ENCODE peak calls at places on chromosome 18, in four cellular contexts. L is Panc1, X is K562, D is HepG2. R is an unnamed sample.

GRCh38 chr18:46222093-46222492 is 117.9 kb downstream of the HAUS1 start:
- DNase-seq in L (no peak), X (no peak), D (no peak), R (no peak)

GRCh38 chr18:77897606-77898005 is 648.0 kb downstream of the GALR1 start:
- DNase-seq in L (no peak), X (no peak), D (no peak), R (no peak)

GRCh38 chr18:13477147-13477683 is 249.1 kb downstream of the FAM210A start:
- DNase-seq in L (no peak), X (no peak), D (peak), R (no peak)

GRCh38 chr18:8097942-8098341 is 511.3 kb upstream of the RAB12 start:
- DNase-seq in L (no peak), X (no peak), D (no peak), R (no peak)

GRCh38 chr18:22238681-22239080 is 69.3 kb downstream of the GATA6 start:
- DNase-seq in L (no peak), X (no peak), D (no peak), R (no peak)

GRCh38 chr18:28198588-28198987 is 21.7 kb upstream of the CDH2 start:
- DNase-seq in L (no peak), X (no peak), D (no peak), R (no peak)

GRCh38 chr18:7363338-7363737 is 132.4 kb downstream of the LRRC30 start:
- DNase-seq in L (no peak), X (no peak), D (no peak), R (no peak)

GRCh38 chr18:79970419-79971133 is 6.1 kb downstream of the HSBP1L1 start:
- DNase-seq in L (no peak), X (no peak), D (no peak), R (no peak)

GRCh38 chr18:49817947-49818346 is 4.6 kb upstream of the ACAA2 start:
- DNase-seq in L (no peak), X (no peak), D (no peak), R (no peak)

GRCh38 chr18:46134920-46135675 is 30.9 kb downstream of the HAUS1 start:
- DNase-seq in L (no peak), X (no peak), D (no peak), R (no peak)

GRCh38 chr18:3214855-3215637 is 4.7 kb downstream of the MYOM1 start:
- DNase-seq in L (no peak), X (no peak), D (no peak), R (no peak)

GRCh38 chr18:58819051-58819450 is 45.6 kb upstream of the ZNF532 start:
- DNase-seq in L (no peak), X (no peak), D (no peak), R (no peak)

GRCh38 chr18:43620936-43621335 is 343.6 kb upstream of the SYT4 start:
- DNase-seq in L (no peak), X (no peak), D (peak), R (no peak)

GRCh38 chr18:62187543-62188378 is 706 bp downstream of the RELCH start:
- DNase-seq in L (no peak), X (peak), D (peak), R (no peak)

GRCh38 chr18:11950824-11951223 is 30.5 kb upstream of the IMPA2 start:
- DNase-seq in L (no peak), X (no peak), D (no peak), R (no peak)

GRCh38 chr18:7844017-7844416 is 276.9 kb downstream of the PTPRM start:
- DNase-seq in L (no peak), X (no peak), D (no peak), R (no peak)

GRCh38 chr18:36162981-36163380 is 24.3 kb upstream of the MOCOS start:
- DNase-seq in L (no peak), X (no peak), D (no peak), R (no peak)

GRCh38 chr18:44909191-44909719 is 228.6 kb downstream of the SETBP1 start:
- DNase-seq in L (no peak), X (no peak), D (no peak), R (no peak)

GRCh38 chr18:57819671-57820460 is 16.8 kb upstream of the ATP8B1 start:
- DNase-seq in L (peak), X (peak), D (peak), R (peak)

GRCh38 chr18:67770520-67770919 is 254.0 kb upstream of the DSEL start:
- DNase-seq in L (no peak), X (no peak), D (no peak), R (no peak)

GRCh38 chr18:5268874-5269273 is 26.7 kb downstream of the ZBTB14 start:
- DNase-seq in L (no peak), X (no peak), D (no peak), R (no peak)

GRCh38 chr18:31248783-31249521 is 69.0 kb upstream of the DSG1 start:
- DNase-seq in L (no peak), X (no peak), D (no peak), R (no peak)

GRCh38 chr18:8673276-8674209 is 31.8 kb upstream of the MTCL1 start:
- DNase-seq in L (peak), X (no peak), D (no peak), R (no peak)

GRCh38 chr18:22170421-22171262 is 1.3 kb downstream of the GATA6 start:
- DNase-seq in L (no peak), X (no peak), D (peak), R (no peak)

GRCh38 chr18:44579028-44579692 is 101.5 kb upstream of the SETBP1 start:
- DNase-seq in L (no peak), X (peak), D (peak), R (no peak)

GRCh38 chr18:22559414-22560282 is 141.9 kb upstream of the CTAGE1 start:
- DNase-seq in L (no peak), X (peak), D (peak), R (no peak)

GRCh38 chr18:9550413-9550812 is 63.9 kb downstream of the PPP4R1 start:
- DNase-seq in L (no peak), X (no peak), D (no peak), R (no peak)

GRCh38 chr18:45090526-45091140 is 409.9 kb downstream of the SETBP1 start:
- DNase-seq in L (no peak), X (no peak), D (no peak), R (no peak)

DNA sequence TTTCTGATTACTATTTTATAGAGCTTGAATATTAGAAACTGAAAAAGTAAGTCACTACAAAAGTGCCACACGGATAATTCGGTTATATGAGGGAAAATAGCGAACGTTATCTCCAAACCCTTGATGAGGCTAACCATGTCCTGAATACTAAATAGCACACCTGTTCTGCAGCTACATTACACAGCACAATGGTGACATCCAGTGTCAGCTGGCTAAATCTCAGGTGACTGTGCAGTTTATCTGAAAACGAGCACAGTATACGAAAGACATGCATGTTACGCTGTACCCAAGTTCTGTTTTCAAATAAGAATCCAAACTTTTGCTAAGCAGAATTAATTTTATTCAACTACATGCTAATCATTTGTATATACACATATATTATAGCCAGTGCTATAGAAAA is 9.0 kb downstream of the CCDC68 start:
- DNase-seq in L (no peak), X (no peak), D (peak), R (peak)
- TF ChIP-seq TCF7L2 in L (no peak), X (no peak), D (no peak), R (no peak)

GRCh38 chr18:32470713-32471633 is at the start of gene GAREM1:
- DNase-seq in L (peak), X (peak), D (peak), R (peak)

GRCh38 chr18:32469691-32470131 is 971 bp downstream of the GAREM1 start:
- DNase-seq in L (no peak), X (no peak), D (no peak), R (no peak)

GRCh38 chr18:32468147-32468845 is 2.4 kb downstream of the GAREM1 start:
- DNase-seq in L (no peak), X (no peak), D (no peak), R (no peak)

GRCh38 chr18:32469190-32469611 is 1.5 kb downstream of the GAREM1 start:
- DNase-seq in L (no peak), X (no peak), D (peak), R (peak)

GRCh38 chr18:32470136-32470712 is 458 bp downstream of the GAREM1 start:
- DNase-seq in L (no peak), X (no peak), D (no peak), R (no peak)
- TF ChIP-seq TCF7L2 in L (no peak), X (no peak), D (no peak), R (no peak)

GRCh38 chr18:51520676-51521180 is 323.2 kb upstream of the MEX3C start:
- DNase-seq in L (no peak), X (no peak), D (no peak), R (no peak)
- TF ChIP-seq TCF7L2 in L (no peak), X (no peak), D (no peak), R (no peak)

GRCh38 chr18:48803951-48804855 is 146.6 kb downstream of the SMAD7 start:
- DNase-seq in L (no peak), X (no peak), D (no peak), R (no peak)
- TF ChIP-seq TCF7L2 in L (no peak), X (no peak), D (no peak), R (no peak)

GRCh38 chr18:26097563-26097962 is 7.2 kb upstream of the SS18 start:
- DNase-seq in L (no peak), X (no peak), D (no peak), R (no peak)
- TF ChIP-seq TCF7L2 in L (no peak), X (no peak), D (no peak), R (no peak)

GRCh38 chr18:63730788-63731187 is 28.0 kb downstream of the SERPINB11 start:
- DNase-seq in L (no peak), X (no peak), D (no peak), R (no peak)
- TF ChIP-seq TCF7L2 in L (no peak), X (no peak), D (no peak), R (no peak)

GRCh38 chr18:71027531-71027930 is 738.7 kb downstream of the SOCS6 start:
- DNase-seq in L (no peak), X (no peak), D (no peak), R (no peak)

GRCh38 chr18:71022389-71022788 is 733.5 kb downstream of the SOCS6 start:
- DNase-seq in L (no peak), X (no peak), D (no peak), R (no peak)

GRCh38 chr18:71028285-71028762 is 739.5 kb downstream of the SOCS6 start:
- DNase-seq in L (no peak), X (no peak), D (no peak), R (no peak)
- TF ChIP-seq TCF7L2 in L (no peak), X (no peak), D (no peak), R (no peak)

DNA sequence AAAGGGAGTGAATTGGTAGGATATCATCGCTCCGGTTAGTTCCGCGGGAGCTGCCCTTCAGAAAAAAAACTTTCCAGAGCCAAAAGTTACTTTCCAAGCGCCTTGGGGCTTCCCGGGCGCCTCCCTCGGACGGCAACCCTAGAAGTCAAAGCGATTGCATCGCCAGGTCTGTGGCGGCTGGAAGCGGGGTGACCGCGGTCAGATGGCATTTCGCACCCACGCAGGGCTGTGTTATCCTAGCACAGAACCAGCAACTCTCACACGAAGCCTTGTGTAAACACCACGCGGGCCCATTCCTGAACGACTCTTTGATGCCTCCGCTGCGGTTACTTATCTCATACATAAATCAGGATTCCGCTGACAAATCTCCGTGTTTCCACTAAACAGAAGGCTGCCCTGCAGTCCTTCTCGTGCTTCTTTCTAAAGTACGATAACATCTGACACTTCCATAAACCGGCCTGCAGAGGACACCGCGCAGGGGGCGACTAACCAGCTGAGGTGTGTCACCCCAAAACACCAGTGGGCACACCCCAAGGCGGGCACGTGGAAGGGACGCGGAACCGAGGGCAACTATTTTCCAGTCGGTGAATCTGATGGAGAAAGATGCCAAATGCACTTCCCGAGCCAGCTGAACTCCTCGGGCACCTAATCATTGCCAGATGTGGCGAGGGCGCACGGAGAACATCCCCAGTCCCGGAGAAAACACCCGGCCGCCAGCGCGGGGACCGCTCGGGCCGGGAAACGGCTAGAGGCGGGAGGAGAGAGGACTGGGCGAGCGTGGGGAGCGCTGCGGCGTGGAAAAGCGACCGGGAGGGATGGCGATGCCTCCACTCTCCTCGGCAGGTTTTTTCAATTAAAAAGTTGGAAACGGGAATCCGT is 911 bp downstream of the COLEC12 start:
- DNase-seq in L (no peak), X (no peak), D (peak), R (no peak)
- TF ChIP-seq TCF7L2 in L (peak), X (peak), D (no peak), R (peak)

GRCh38 chr18:68848242-68848641 is 50.4 kb downstream of the CCDC102B start:
- DNase-seq in L (no peak), X (no peak), D (no peak), R (no peak)

GRCh38 chr18:68843467-68844089 is 45.7 kb downstream of the CCDC102B start:
- DNase-seq in L (no peak), X (no peak), D (no peak), R (no peak)

DNA sequence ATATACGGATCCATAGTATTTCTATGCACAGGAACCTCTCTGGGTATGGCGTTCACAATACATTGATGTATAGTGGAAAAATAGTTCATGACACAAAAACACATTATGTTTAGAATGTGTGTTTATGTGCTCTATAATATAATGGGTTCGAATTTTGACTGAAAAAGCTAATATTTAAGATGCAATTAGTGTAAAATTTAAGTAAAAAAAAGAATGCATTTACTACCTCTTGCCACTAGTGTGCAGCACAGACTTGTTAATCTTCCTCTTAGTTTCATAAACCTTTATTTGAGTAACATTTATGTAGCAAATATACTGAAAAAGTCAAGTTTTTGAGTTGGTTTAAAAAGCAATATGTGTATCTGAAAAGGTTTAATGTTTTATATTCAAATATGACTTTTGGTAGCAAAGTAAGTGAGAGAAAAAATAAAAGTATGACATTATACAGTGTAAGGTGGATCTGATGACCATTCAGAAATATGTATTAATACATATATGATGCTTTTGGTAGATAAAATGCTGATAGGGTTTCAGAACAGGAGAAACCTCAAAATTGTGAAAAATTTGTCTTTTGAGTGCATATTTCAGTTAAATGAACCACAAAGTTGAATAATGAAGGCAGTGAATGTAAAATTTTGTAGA is 49.5 kb downstream of the CCDC102B start:
- DNase-seq in L (no peak), X (no peak), D (peak), R (peak)
- TF ChIP-seq TCF7L2 in L (no peak), X (no peak), D (no peak), R (no peak)

GRCh38 chr18:34003687-34004086 is 221.0 kb downstream of the NOL4 start:
- DNase-seq in L (no peak), X (no peak), D (no peak), R (no peak)

GRCh38 chr18:34001376-34001775 is 223.3 kb downstream of the NOL4 start:
- DNase-seq in L (no peak), X (no peak), D (no peak), R (no peak)

DNA sequence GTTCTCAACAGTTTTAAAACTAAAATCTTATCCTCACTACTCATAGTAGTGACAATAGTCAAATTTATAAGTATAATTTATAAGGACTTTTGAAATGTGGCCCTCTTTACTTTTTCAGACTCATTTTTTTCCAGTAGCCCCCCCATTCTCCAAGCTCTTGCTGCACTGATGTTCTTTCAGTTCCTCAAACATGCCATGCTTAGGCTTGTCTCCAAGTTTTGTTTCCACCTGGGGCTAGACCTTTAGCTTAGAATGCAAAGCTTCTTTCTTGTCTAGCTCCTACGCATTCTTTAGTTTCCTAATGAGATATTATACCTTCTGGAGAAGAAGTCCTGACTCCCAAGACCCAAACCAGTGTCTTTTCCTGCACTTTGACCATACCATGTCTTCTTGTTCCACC is 222.6 kb downstream of the NOL4 start:
- DNase-seq in L (no peak), X (no peak), D (no peak), R (no peak)
- TF ChIP-seq TCF7L2 in L (no peak), X (no peak), D (no peak), R (no peak)

R was measured in HCT116.